ENCODE peak calls at places on chromosomes 1 and 21, in five cellular contexts. F, M, I, X and H are unnamed samples. For H3K4me1, the result is how much of the 10 kb centered on the place peaks cover.

GRCh38 chr1:205376739-205377138 is 20.0 kb upstream of the KLHDC8A start:
- DNase-seq in X (no peak), M (no peak), I (no peak), F (no peak), H (no peak)

GRCh38 chr1:38228718-38229117 is 182.1 kb upstream of the POU3F1 start:
- DNase-seq in F (no peak), I (no peak), X (no peak), M (no peak), H (no peak)

GRCh38 chr21:17636711-17637110 is 24.0 kb upstream of the BTG3 start:
- DNase-seq in F (no peak), I (no peak), X (no peak), M (no peak), H (no peak)

GRCh38 chr1:185444651-185445050 is 127.6 kb upstream of the IVNS1ABP start:
- DNase-seq in X (no peak), F (no peak), I (no peak), M (no peak), H (no peak)

GRCh38 chr1:91997607-91998195 is 32.1 kb upstream of the EPHX4 start:
- DNase-seq in I (no peak), M (peak), F (no peak), X (peak), H (peak)

GRCh38 chr1:11982010-11982392 is 1.8 kb downstream of the MFN2 start:
- DNase-seq in X (no peak), F (no peak), M (peak), I (no peak), H (no peak)

GRCh38 chr21:15301736-15302135 is 236.9 kb upstream of the NRIP1 start:
- DNase-seq in M (no peak), X (no peak), F (no peak), I (no peak), H (no peak)

GRCh38 chr1:162605225-162605927 is 26.9 kb upstream of the DDR2 start:
- DNase-seq in F (no peak), M (peak), I (no peak), X (no peak), H (peak)

GRCh38 chr1:86429830-86430229 is 5.9 kb downstream of the CLCA2 start:
- DNase-seq in X (peak), M (peak), I (peak), F (no peak), H (peak)

GRCh38 chr1:245704765-245705164 is 550.0 kb downstream of the KIF26B start:
- DNase-seq in X (no peak), F (no peak), M (peak), I (no peak), H (no peak)

GRCh38 chr1:38608202-38608864 is 251.2 kb downstream of the RRAGC start:
- DNase-seq in I (no peak), X (no peak), F (no peak), M (peak), H (no peak)

GRCh38 chr1:156797212-156797871 is 19.3 kb downstream of the SH2D2A start:
- DNase-seq in M (peak), I (no peak), X (no peak), F (no peak), H (no peak)

GRCh38 chr1:231419738-231420298 is 2.3 kb downstream of the EGLN1 start:
- DNase-seq in M (peak), I (no peak), X (no peak), F (no peak), H (no peak)

GRCh38 chr1:151147132-151147503 is 687 bp upstream of the SEMA6C start:
- DNase-seq in F (no peak), X (no peak), M (peak), I (peak), H (no peak)

GRCh38 chr1:27099904-27100796 is 54.8 kb downstream of the SLC9A1 start:
- DNase-seq in I (peak), F (no peak), X (no peak), M (no peak), H (no peak)

GRCh38 chr1:151832318-151832984 is 849 bp upstream of the RORC start:
- DNase-seq in F (peak), I (no peak), M (peak), X (peak), H (no peak)

GRCh38 chr1:23083714-23084480 is 64.6 kb downstream of the KDM1A start:
- DNase-seq in F (no peak), X (no peak), I (peak), M (no peak), H (no peak)

GRCh38 chr1:18944810-18945209 is 11.7 kb downstream of the IFFO2 start:
- DNase-seq in F (no peak), X (no peak), I (no peak), M (no peak), H (no peak)
- H3K4me1 ChIP-seq in F (half or more), X (under half), I (under half), M (half or more), H (half or more)

GRCh38 chr1:230071316-230071715 is 4.3 kb downstream of the GALNT2 start:
- DNase-seq in M (no peak), I (no peak), F (no peak), X (no peak), H (no peak)
- H3K4me1 ChIP-seq in M (under half), I (under half), F (under half), X (under half), H (under half)

DNA sequence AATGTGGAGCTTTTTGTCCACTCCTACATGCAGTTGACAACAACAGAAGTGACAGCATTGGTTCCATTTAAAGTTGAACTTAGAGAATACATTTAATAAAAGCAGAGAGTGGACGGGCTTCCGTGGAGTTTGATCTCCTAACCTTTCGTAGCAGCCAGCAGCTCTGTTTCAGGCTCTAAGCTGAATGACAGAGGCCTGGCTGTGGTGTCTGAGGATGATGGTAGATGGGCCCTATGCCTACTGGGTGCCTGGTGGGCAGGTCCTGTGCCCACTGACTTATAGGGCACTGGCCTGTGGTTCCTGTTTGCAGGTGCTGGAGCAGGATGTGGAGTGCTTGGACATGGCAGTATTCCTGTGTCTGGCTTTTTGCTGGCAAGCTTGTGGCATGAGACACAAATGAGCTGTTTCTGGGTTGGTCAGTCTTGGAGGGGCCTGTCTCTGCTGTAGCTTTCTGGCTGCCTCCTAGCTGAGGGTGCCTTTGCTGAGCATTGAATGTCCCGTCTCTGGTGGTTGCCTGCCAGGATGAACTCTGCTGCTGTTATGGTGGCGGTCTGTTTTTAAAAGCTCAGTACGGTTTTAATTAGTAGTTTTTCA is 54.6 kb downstream of the PRDM2 start:
- DNase-seq in X (no peak), M (peak), I (no peak), F (no peak), H (no peak)
- H3K4me1 ChIP-seq in X (under half), M (under half), I (under half), F (half or more), H (half or more)

GRCh38 chr21:36323032-36323431 is 3.0 kb downstream of the MORC3 start:
- DNase-seq in I (no peak), F (no peak), X (no peak), M (peak), H (no peak)
- H3K4me1 ChIP-seq in I (under half), F (half or more), X (under half), M (under half), H (under half)

GRCh38 chr1:54279457-54279856 is 79.5 kb downstream of the MRPL37 start:
- DNase-seq in X (no peak), F (no peak), I (no peak), M (no peak), H (no peak)

GRCh38 chr1:54276617-54277450 is 76.9 kb downstream of the MRPL37 start:
- DNase-seq in I (no peak), X (no peak), M (no peak), F (peak), H (no peak)

GRCh38 chr1:54275349-54275748 is 75.4 kb downstream of the MRPL37 start:
- DNase-seq in F (peak), X (peak), I (peak), M (peak), H (no peak)

GRCh38 chr1:54278941-54279422 is 79.0 kb downstream of the MRPL37 start:
- DNase-seq in I (peak), X (peak), M (peak), F (no peak), H (no peak)

GRCh38 chr1:54277451-54278355 is 77.7 kb downstream of the MRPL37 start:
- DNase-seq in X (peak), M (no peak), I (peak), F (no peak), H (no peak)
- H3K4me1 ChIP-seq in X (half or more), M (half or more), I (half or more), F (half or more), H (under half)

GRCh38 chr1:21344098-21344749 is 54.0 kb upstream of the ECE1 start:
- DNase-seq in X (no peak), M (no peak), F (no peak), I (peak), H (no peak)
- H3K4me1 ChIP-seq in X (under half), M (under half), F (half or more), I (under half), H (under half)